ENCODE peak calls at places on chromosomes 6 and 20, in six cellular contexts. P is SK-N-SH, L is adipocyte, J is psoas muscle, Y is aorta, U is colonic mucosa. Z is an unnamed sample. For H3K27me3, the result is how much of the 10 kb centered on the place peaks cover.

GRCh38 chr6:155077331-155077730 is 82.2 kb downstream of the TIAM2 start:
- DNase-seq in P (no peak), L (no peak), J (no peak), Y (no peak), U (no peak), Z (no peak)

GRCh38 chr6:136103101-136103688 is 146.9 kb downstream of the MTFR2 start:
- DNase-seq in P (no peak), L (peak), J (no peak), Y (no peak), U (no peak), Z (no peak)

GRCh38 chr20:9918360-9918759 is 79.5 kb upstream of the PAK5 start:
- DNase-seq in P (no peak), L (no peak), J (no peak), Y (no peak), U (no peak), Z (no peak)

GRCh38 chr6:53103993-53104675 is 38.9 kb downstream of the FBXO9 start:
- DNase-seq in P (no peak), L (peak), J (no peak), Y (no peak), U (no peak), Z (no peak)

GRCh38 chr20:23752481-23753193 is 1.9 kb upstream of the CST1 start:
- DNase-seq in P (no peak), L (no peak), J (no peak), Y (no peak), U (no peak), Z (no peak)

GRCh38 chr6:129006685-129007514 is 124.0 kb downstream of the LAMA2 start:
- DNase-seq in P (no peak), L (no peak), J (no peak), Y (no peak), U (no peak), Z (no peak)

GRCh38 chr6:2850480-2851150 is 9.0 kb upstream of the SERPINB1 start:
- DNase-seq in P (no peak), L (peak), J (no peak), Y (no peak), U (peak), Z (no peak)

GRCh38 chr20:62609170-62609786 is 33.0 kb upstream of the SLCO4A1 start:
- DNase-seq in P (no peak), L (no peak), J (no peak), Y (no peak), U (no peak), Z (peak)

GRCh38 chr6:122649701-122650100 is 39.5 kb downstream of the PKIB start:
- DNase-seq in P (no peak), L (no peak), J (no peak), Y (no peak), U (no peak), Z (no peak)

GRCh38 chr6:134599079-134599478 is 281.2 kb upstream of the SGK1 start:
- DNase-seq in P (no peak), L (no peak), J (no peak), Y (no peak), U (no peak), Z (no peak)

GRCh38 chr6:150142304-150142656 is 564 bp upstream of the PPP1R14C start:
- DNase-seq in P (no peak), L (peak), J (no peak), Y (no peak), U (peak), Z (peak)

GRCh38 chr6:89008299-89008698 is 44.9 kb upstream of the RNGTT start:
- DNase-seq in P (no peak), L (no peak), J (no peak), Y (no peak), U (no peak), Z (no peak)

GRCh38 chr20:59804347-59804746 is 129.1 kb downstream of the SYCP2 start:
- DNase-seq in P (peak), L (no peak), J (no peak), Y (no peak), U (no peak), Z (peak)

GRCh38 chr6:142088858-142089216 is 43.9 kb upstream of the GJE1 start:
- DNase-seq in P (peak), L (peak), J (peak), Y (peak), U (no peak), Z (peak)

GRCh38 chr6:100229512-100229911 is 235.2 kb downstream of the SIM1 start:
- DNase-seq in P (no peak), L (no peak), J (no peak), Y (no peak), U (no peak), Z (no peak)

GRCh38 chr6:84601366-84601765 is 163.0 kb downstream of the TBX18 start:
- DNase-seq in P (no peak), L (no peak), J (no peak), Y (no peak), U (no peak), Z (no peak)

GRCh38 chr6:44275749-44276648 is 5.7 kb downstream of the TMEM151B start:
- DNase-seq in P (peak), L (no peak), J (no peak), Y (no peak), U (no peak), Z (no peak)
- H3K27me3 ChIP-seq in P (under half), L (half or more), J (under half), Y (under half), U (under half), Z (under half)

DNA sequence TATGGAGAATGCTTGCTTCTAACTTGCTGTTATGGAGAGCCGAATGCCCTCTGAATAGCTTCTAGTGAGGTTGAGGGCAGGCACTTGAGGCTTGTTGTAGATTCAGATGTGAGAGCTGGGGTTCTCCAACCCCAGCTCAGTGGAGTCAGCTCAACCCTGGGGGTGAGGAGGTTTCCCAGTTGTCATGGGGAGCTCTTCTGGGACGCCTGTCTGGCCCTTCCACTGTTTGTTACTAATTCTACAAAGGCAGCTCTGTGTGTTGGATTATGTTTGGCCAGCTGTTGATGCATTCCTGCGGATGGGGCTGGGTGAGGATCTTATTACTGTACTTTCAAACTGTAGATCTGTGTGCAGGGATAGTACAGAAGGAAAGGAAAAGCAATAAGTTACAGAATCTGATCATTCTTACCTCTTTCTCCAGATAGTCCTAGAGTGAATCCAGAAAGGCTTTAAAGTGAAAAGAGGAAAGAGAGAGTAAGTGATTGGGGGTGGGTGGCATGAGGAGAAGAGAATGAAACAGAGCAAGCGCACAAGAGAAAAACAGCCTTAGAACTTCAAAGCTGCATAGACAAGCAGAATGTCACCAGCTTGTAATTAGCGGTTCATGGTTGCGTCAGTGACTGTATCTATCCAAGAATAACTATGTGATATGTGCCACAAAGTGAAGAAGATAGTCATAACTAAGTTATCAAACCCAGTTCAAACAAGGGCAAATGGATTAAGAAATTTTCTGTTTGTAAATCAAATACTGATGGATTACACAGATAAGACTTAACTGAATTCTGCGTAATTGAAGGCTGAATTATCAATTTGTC is 148.6 kb downstream of the PRL start:
- DNase-seq in P (peak), L (peak), J (no peak), Y (no peak), U (peak), Z (no peak)
- H3K4me3 ChIP-seq in P (peak), L (no peak), J (peak), Y (no peak), U (no peak), Z (no peak)

GRCh38 chr20:44759595-44759994 is 13.9 kb downstream of the KCNK15 start:
- DNase-seq in P (peak), L (no peak), J (no peak), Y (no peak), U (no peak), Z (no peak)
- H3K27me3 ChIP-seq in P (under half), L (under half), J (under half), Y (under half), U (under half), Z (under half)

GRCh38 chr6:106098383-106099234 is 12.5 kb downstream of the PRDM1 start:
- DNase-seq in P (no peak), L (peak), J (no peak), Y (no peak), U (peak), Z (peak)

GRCh38 chr6:106100755-106101154 is 14.6 kb downstream of the PRDM1 start:
- DNase-seq in P (no peak), L (no peak), J (no peak), Y (no peak), U (no peak), Z (no peak)

GRCh38 chr6:106099235-106099537 is 13.1 kb downstream of the PRDM1 start:
- DNase-seq in P (no peak), L (no peak), J (no peak), Y (no peak), U (peak), Z (no peak)

GRCh38 chr6:106094964-106095335 is 8.8 kb downstream of the PRDM1 start:
- DNase-seq in P (no peak), L (no peak), J (no peak), Y (no peak), U (no peak), Z (no peak)

DNA sequence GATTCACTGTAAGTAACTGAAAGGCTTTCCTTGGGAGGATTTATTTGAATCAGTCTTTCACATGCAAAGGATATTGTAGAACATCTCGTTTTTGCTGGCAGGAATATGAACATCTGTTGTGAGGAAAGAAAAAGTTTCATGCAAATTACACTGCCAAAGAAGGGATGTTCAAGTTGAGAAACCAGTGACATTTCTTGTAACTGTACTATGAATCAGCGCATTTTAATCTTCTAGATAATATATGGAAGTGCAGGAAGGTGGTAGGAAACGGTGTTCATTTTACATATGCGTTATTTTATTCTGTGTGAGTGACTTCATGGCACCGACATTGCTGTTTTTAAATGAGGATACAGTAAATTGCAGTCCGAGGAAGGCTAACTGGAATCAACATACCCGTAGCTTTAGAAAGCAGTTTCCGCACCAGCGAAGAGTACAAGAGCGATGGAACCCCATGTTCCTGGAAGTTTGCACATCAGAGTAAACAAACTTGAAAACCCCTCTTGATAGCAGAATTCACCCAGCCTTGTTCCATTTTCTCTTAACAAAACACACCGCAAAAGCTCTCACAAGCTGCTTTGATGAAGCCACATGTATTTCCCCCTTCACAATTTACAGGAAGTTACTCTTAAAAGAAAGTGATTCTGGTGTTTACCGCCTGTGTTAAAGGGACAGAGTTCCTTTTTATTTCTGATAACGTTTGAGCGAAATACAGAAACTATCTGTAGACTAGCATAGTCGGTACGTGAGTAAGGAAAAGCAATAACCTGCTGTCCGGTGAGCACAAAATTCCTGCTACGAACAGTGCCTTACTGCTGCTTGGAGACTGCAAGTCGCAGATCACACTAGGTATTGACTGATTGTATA is 11.5 kb downstream of the PRDM1 start:
- DNase-seq in P (no peak), L (peak), J (no peak), Y (no peak), U (peak), Z (no peak)
- H3K4me3 ChIP-seq in P (peak), L (peak), J (peak), Y (peak), U (peak), Z (peak)

DNA sequence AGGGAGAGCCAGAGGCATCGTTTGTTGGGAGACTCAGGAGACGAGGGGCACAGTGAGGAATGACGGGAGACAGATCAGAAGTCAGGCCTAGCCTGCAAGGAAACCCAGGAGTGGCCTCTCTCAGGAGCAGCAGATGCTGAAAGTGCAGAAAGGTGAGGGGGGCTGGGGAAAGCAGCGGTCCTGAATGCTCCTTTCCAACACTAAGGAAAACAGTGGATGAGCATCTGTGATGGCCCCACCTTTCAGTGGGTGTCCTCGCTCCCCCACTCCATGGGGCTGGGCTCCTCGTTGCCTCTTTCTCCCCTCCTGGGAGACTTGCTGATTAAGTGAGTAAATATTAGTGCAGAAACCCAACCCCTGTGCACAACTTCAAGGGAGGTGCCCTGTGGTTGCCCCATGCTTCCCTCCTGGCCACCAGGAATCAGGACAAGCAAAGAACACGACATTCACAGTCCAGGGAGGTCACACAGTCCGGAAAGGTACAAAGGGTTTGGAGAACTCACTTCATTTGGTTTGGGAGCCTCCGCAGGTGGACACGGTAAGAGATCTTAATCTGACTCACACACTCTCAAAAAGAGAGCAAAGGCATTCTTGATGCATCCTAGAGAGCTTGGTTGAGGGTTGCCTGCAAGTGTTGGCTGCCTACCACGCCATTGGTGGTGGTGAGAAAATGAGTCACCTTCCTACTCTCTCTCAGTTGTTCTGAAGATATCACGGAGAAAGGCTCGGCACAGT is 9.7 kb upstream of the BPIFB1 start:
- DNase-seq in P (no peak), L (no peak), J (no peak), Y (no peak), U (no peak), Z (peak)
- H3K27me3 ChIP-seq in P (under half), L (under half), J (under half), Y (under half), U (under half), Z (under half)

GRCh38 chr6:144477396-144477795 is 192.3 kb downstream of the UTRN start:
- DNase-seq in P (no peak), L (peak), J (no peak), Y (no peak), U (no peak), Z (no peak)
- H3K4me3 ChIP-seq in P (no peak), L (no peak), J (no peak), Y (no peak), U (no peak), Z (no peak)

Z was measured in RWPE2.